ENCODE peak calls at places on chromosome 20, in four cellular contexts. C is NCI-H82, R is H9, Q is HTR-8/SVneo. L is an unnamed sample.

GRCh38 chr20:9422335-9422734 is 92.1 kb upstream of the LAMP5 start:
- DNase-seq in C (no peak), R (no peak), Q (no peak), L (no peak)

GRCh38 chr20:31704225-31705119 is 18.2 kb downstream of the BCL2L1 start:
- DNase-seq in R (no peak), C (no peak), Q (peak; percentile 69), L (peak; percentile 67)

GRCh38 chr20:58906894-58907293 is 54.4 kb downstream of the GNAS start:
- DNase-seq in Q (no peak), R (no peak), C (peak; percentile 35), L (no peak)

GRCh38 chr20:46056970-46057855 is 28.2 kb downstream of the SLC12A5 start:
- DNase-seq in R (peak; percentile 79), Q (peak; percentile 70), C (no peak), L (no peak)

GRCh38 chr20:8670900-8671229 is 398.0 kb upstream of the PLCB4 start:
- DNase-seq in R (no peak), Q (no peak), C (peak; percentile 97), L (no peak)

GRCh38 chr20:64247312-64247627 is 8.3 kb upstream of the PCMTD2 start:
- DNase-seq in Q (no peak), C (peak; percentile 25), R (no peak), L (no peak)

GRCh38 chr20:62739067-62739466 is 30.4 kb downstream of the NTSR1 start:
- DNase-seq in C (no peak), R (no peak), Q (no peak), L (no peak)

GRCh38 chr20:684676-685319 is 9.2 kb upstream of the SCRT2 start:
- DNase-seq in R (no peak), Q (no peak), C (no peak), L (no peak)

GRCh38 chr20:39823239-39823638 is 861.1 kb downstream of the DHX35 start:
- DNase-seq in C (no peak), R (no peak), Q (peak; percentile 17), L (no peak)

GRCh38 chr20:16313917-16314316 is 259.3 kb downstream of the KIF16B start:
- DNase-seq in R (no peak), Q (no peak), C (no peak), L (no peak)

GRCh38 chr20:40471261-40471629 is 217.8 kb downstream of the MAFB start:
- DNase-seq in Q (no peak), C (peak; percentile 53), R (peak; percentile 65), L (no peak)

GRCh38 chr20:8801686-8802085 is 267.2 kb upstream of the PLCB4 start:
- DNase-seq in C (no peak), R (no peak), Q (no peak), L (no peak)

GRCh38 chr20:45405566-45406259 is 2.4 kb upstream of the DBNDD2 start:
- DNase-seq in R (peak; percentile 40), Q (peak; percentile 84), C (peak; percentile 45), L (no peak)

GRCh38 chr20:35353646-35354045 is 58.1 kb downstream of the UQCC1 start:
- DNase-seq in R (no peak), C (no peak), Q (no peak), L (no peak)

GRCh38 chr20:54525906-54526596 is 50.7 kb downstream of the DOK5 start:
- DNase-seq in C (no peak), Q (no peak), R (no peak), L (no peak)

GRCh38 chr20:19849341-19850189 is 91.5 kb downstream of the RIN2 start:
- DNase-seq in Q (no peak), C (no peak), R (no peak), L (no peak)

GRCh38 chr20:58090181-58090580 is 138.3 kb downstream of the ANKRD60 start:
- DNase-seq in R (no peak), C (no peak), Q (no peak), L (no peak)

GRCh38 chr20:49346682-49347081 is 68.8 kb upstream of the ZNFX1 start:
- DNase-seq in C (peak; percentile 36), Q (no peak), R (no peak), L (no peak)

GRCh38 chr20:10447028-10447427 is 11.9 kb downstream of the SLX4IP start:
- DNase-seq in R (no peak), Q (peak; percentile 79), C (no peak), L (peak; percentile 38)

GRCh38 chr20:63118786-63119450 is 97.0 kb downstream of the YTHDF1 start:
- DNase-seq in C (peak; percentile 64), R (no peak), Q (no peak), L (no peak)

GRCh38 chr20:62133051-62133845 is 9.9 kb downstream of the PSMA7 start:
- DNase-seq in C (no peak), Q (no peak), R (no peak), L (no peak)

GRCh38 chr20:6802227-6802626 is 34.7 kb downstream of the BMP2 start:
- DNase-seq in C (peak; percentile 5), R (no peak), Q (no peak), L (no peak)

GRCh38 chr20:23366384-23366783 is 4.4 kb downstream of the GZF1 start:
- DNase-seq in C (no peak), R (no peak), Q (no peak), L (no peak)

GRCh38 chr20:33074675-33075074 is 4.8 kb upstream of the BPIFB4 start:
- DNase-seq in C (no peak), Q (no peak), R (no peak), L (no peak)

GRCh38 chr20:4681971-4682370 is 39.7 kb upstream of the PRND start:
- DNase-seq in C (no peak), Q (no peak), R (no peak), L (no peak)

GRCh38 chr20:25339608-25340007 is 51.0 kb downstream of the ABHD12 start:
- DNase-seq in Q (no peak), R (no peak), C (no peak), L (no peak)